ENCODE peak calls at places on chromosomes 16 and 17, in ten cellular contexts. V is naive thymus-derived CD8-positive, alpha-beta T cell; F is activated CD4-positive, alpha-beta memory T cell treated with anti-CD3 and anti-CD28 coated beads for 36 hours; Q is EH; M is stimulated activated CD4-positive, alpha-beta T cell treated with anti-CD3 and anti-CD28 coated beads, Interleukin-15, amount 100 ng/mL, for 1 hour; C is GM12864; O is neural progenitor cell; I is GDM1; S is naive B cell; D is fibroblast of villous mesenchyme. X is an unnamed sample.

GRCh38 chr17:32998111-32998892 is 6.7 kb downstream of the SPACA3 start:
- DNase-seq in V (peak), I (no peak), S (peak), M (peak), O (peak), Q (peak), C (no peak), D (peak), F (peak), X (peak)

GRCh38 chr17:2391597-2392251 is 9.1 kb downstream of the MNT start:
- DNase-seq in S (no peak), Q (no peak), F (no peak), V (no peak), M (no peak), D (no peak), C (no peak), I (no peak), O (no peak), X (no peak)

GRCh38 chr17:81400939-81401726 is 5.9 kb downstream of the BAHCC1 start:
- DNase-seq in C (no peak), I (no peak), D (peak), S (no peak), M (no peak), V (no peak), Q (no peak), F (no peak), O (no peak), X (no peak)

GRCh38 chr17:7842380-7842949 is 8.4 kb downstream of the KDM6B start:
- DNase-seq in M (peak), C (peak), V (peak), F (peak), I (peak), D (peak), O (peak), Q (peak), S (peak), X (no peak)

GRCh38 chr17:64393000-64393402 is 2.3 kb upstream of the PECAM1 start:
- DNase-seq in I (no peak), C (no peak), S (no peak), D (no peak), V (peak), M (no peak), Q (no peak), F (peak), O (no peak), X (no peak)

GRCh38 chr16:79599256-79599836 is 1.2 kb downstream of the MAF start:
- DNase-seq in V (no peak), I (no peak), F (no peak), O (peak), S (peak), D (no peak), C (no peak), M (no peak), Q (no peak), X (no peak)

GRCh38 chr17:1562178-1562643 is 381 bp downstream of the PITPNA start:
- DNase-seq in M (peak), Q (peak), D (peak), I (no peak), F (no peak), V (no peak), O (no peak), C (no peak), S (no peak), X (no peak)

GRCh38 chr17:55622547-55622946 is 100.1 kb downstream of the TMEM100 start:
- DNase-seq in C (no peak), O (no peak), D (no peak), Q (no peak), S (no peak), I (no peak), V (no peak), M (no peak), F (no peak), X (no peak)